ENCODE peak calls at places on chromosomes 4 and X, in six cellular contexts. One of them, this sample, is unnamed.

GRCh38 chrX:38175140-38175539 is 45.5 kb downstream of the SRPX start:
- DNase-seq in neuronal stem cell: peak; percentile 41
- DNase-seq in H1: peak; percentile 7
- DNase-seq in IMR-90: peak; percentile 28
- DNase-seq in mesenchymal stem cell: peak; percentile 28
- DNase-seq in trophoblast cell: peak; percentile 16
- DNase-seq in this sample: peak; percentile 67

GRCh38 chr4:108766058-108766457 is 3.2 kb upstream of the ETNPPL start:
- DNase-seq in neuronal stem cell: no peak
- DNase-seq in H1: no peak
- DNase-seq in IMR-90: no peak
- DNase-seq in mesenchymal stem cell: no peak
- DNase-seq in trophoblast cell: no peak
- DNase-seq in this sample: no peak

GRCh38 chrX:49915352-49916222 is 6.8 kb upstream of the CLCN5 start:
- DNase-seq in neuronal stem cell: peak; percentile 32
- DNase-seq in H1: no peak
- DNase-seq in IMR-90: peak; percentile 62
- DNase-seq in mesenchymal stem cell: peak; percentile 48
- DNase-seq in trophoblast cell: peak; percentile 10
- DNase-seq in this sample: no peak

GRCh38 chr4:151575646-151576045 is 166.7 kb downstream of the FHIP1A start:
- DNase-seq in neuronal stem cell: no peak
- DNase-seq in H1: no peak
- DNase-seq in IMR-90: no peak
- DNase-seq in mesenchymal stem cell: no peak
- DNase-seq in trophoblast cell: no peak
- DNase-seq in this sample: no peak

GRCh38 chr4:70761276-70761816 is 39.6 kb downstream of the RUFY3 start:
- DNase-seq in neuronal stem cell: no peak
- DNase-seq in H1: no peak
- DNase-seq in IMR-90: no peak
- DNase-seq in mesenchymal stem cell: no peak
- DNase-seq in trophoblast cell: no peak
- DNase-seq in this sample: no peak

GRCh38 chrX:37921758-37922157 is 74.4 kb upstream of the DYNLT3 start:
- DNase-seq in neuronal stem cell: no peak
- DNase-seq in H1: no peak
- DNase-seq in IMR-90: peak; percentile 66
- DNase-seq in mesenchymal stem cell: peak; percentile 22
- DNase-seq in trophoblast cell: no peak
- DNase-seq in this sample: no peak

GRCh38 chr4:107183155-107183774 is 147.2 kb upstream of the DKK2 start:
- DNase-seq in neuronal stem cell: peak; percentile 47
- DNase-seq in H1: no peak
- DNase-seq in IMR-90: peak; percentile 58
- DNase-seq in mesenchymal stem cell: peak; percentile 64
- DNase-seq in trophoblast cell: peak; percentile 12
- DNase-seq in this sample: no peak

GRCh38 chr4:39045791-39046221 is 13.6 kb upstream of the TMEM156 start:
- DNase-seq in neuronal stem cell: no peak
- DNase-seq in H1: no peak
- DNase-seq in IMR-90: peak; percentile 21
- DNase-seq in mesenchymal stem cell: peak; percentile 60
- DNase-seq in trophoblast cell: no peak
- DNase-seq in this sample: no peak

GRCh38 chr4:96519291-96519690 is 679.4 kb downstream of the PDHA2 start:
- DNase-seq in neuronal stem cell: no peak
- DNase-seq in H1: no peak
- DNase-seq in IMR-90: no peak
- DNase-seq in mesenchymal stem cell: no peak
- DNase-seq in trophoblast cell: no peak
- DNase-seq in this sample: no peak

GRCh38 chrX:70332600-70332999 is 42.7 kb downstream of the KIF4A start:
- DNase-seq in neuronal stem cell: no peak
- DNase-seq in H1: no peak
- DNase-seq in IMR-90: no peak
- DNase-seq in mesenchymal stem cell: no peak
- DNase-seq in trophoblast cell: no peak
- DNase-seq in this sample: no peak

GRCh38 chrX:119895843-119896326 is at the start of gene AKAP14:
- DNase-seq in neuronal stem cell: no peak
- DNase-seq in H1: no peak
- DNase-seq in IMR-90: peak; percentile 10
- DNase-seq in mesenchymal stem cell: peak; percentile 22
- DNase-seq in trophoblast cell: no peak
- DNase-seq in this sample: peak; percentile 46

GRCh38 chr4:169963998-169964397 is 62.2 kb downstream of the MFAP3L start:
- DNase-seq in neuronal stem cell: no peak
- DNase-seq in H1: no peak
- DNase-seq in IMR-90: no peak
- DNase-seq in mesenchymal stem cell: no peak
- DNase-seq in trophoblast cell: no peak
- DNase-seq in this sample: no peak

GRCh38 chrX:72268601-72269365 is 8.3 kb downstream of the RPS4X start:
- DNase-seq in neuronal stem cell: no peak
- DNase-seq in H1: no peak
- DNase-seq in IMR-90: peak; percentile 92
- DNase-seq in mesenchymal stem cell: peak; percentile 67
- DNase-seq in trophoblast cell: no peak
- DNase-seq in this sample: no peak
- H3K14ac ChIP-seq in neuronal stem cell: no peak overlapping the region
- H3K14ac ChIP-seq in H1: no peak overlapping the region
- H3K14ac ChIP-seq in IMR-90: peak overlapping the region; percentile 58
- H3K14ac ChIP-seq in mesenchymal stem cell: no peak overlapping the region
- H3K14ac ChIP-seq in trophoblast cell: no peak overlapping the region
- H3K14ac ChIP-seq in this sample: no peak overlapping the region

DNA sequence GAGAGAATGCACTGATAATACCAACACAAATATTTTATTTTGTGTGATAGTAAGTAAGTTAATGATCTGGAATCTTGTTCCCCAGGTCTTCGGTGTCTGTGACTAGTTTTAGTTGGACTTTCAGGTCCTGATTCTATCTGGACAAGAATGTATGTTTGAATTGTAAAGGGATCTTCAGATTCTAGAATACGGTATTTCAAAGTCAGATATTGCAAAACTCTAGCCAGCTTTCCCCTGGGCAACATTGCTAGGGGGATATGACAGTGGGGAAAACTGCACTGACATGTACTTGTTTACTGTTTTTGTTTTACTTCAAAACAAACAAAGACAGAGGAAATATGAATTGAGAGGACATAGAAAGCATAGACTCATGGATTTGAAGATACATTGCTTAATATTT is 489.0 kb downstream of the FAM133A start:
- DNase-seq in neuronal stem cell: no peak
- DNase-seq in H1: no peak
- DNase-seq in IMR-90: no peak
- DNase-seq in mesenchymal stem cell: no peak
- DNase-seq in trophoblast cell: peak; percentile 52
- DNase-seq in this sample: no peak
- H3K23ac ChIP-seq in neuronal stem cell: no peak overlapping the region
- H3K23ac ChIP-seq in H1: no peak overlapping the region
- H3K23ac ChIP-seq in IMR-90: no peak overlapping the region
- H3K23ac ChIP-seq in mesenchymal stem cell: no peak overlapping the region
- H3K23ac ChIP-seq in trophoblast cell: no peak overlapping the region
- H3K23ac ChIP-seq in this sample: no peak overlapping the region

DNA sequence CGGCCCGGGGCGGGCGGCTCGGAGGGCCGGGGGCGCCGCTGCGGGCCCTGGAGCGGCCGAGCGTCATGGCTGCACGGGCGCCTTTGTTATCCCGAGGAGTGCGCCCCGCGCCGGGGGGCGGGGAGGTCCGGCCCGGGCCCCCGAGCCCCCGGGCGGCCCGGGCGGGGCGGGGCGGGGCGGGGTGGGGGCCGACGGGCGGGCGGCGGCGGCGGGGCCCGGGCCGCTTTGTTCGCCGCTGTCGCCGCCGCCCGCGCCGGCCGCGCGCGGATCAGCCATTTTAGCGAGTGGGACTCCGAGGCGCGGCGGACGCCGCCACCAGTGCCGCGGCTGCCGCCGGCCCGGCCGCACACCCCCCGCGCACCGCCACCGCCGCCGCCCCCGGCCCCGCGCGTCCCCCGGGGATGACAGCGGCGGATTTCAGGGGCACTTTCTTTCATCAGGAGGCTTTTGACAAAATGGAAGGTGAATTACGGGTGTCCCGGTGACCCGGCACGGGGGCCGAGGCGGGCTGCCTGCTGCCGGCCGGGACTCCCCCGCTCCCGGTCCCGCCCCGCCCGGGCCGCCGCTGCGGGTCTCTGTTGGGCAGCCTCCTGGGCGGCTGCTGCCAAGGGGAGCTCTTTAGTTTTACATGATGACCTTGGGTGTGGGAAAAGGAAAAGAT is 1.2 kb downstream of the HMGB3 start:
- DNase-seq in neuronal stem cell: peak; percentile 14
- DNase-seq in H1: no peak
- DNase-seq in IMR-90: no peak
- DNase-seq in mesenchymal stem cell: no peak
- DNase-seq in trophoblast cell: no peak
- DNase-seq in this sample: no peak
- H3K4ac ChIP-seq in neuronal stem cell: no peak overlapping the region
- H3K4ac ChIP-seq in H1: no peak overlapping the region
- H3K4ac ChIP-seq in IMR-90: no peak overlapping the region
- H3K4ac ChIP-seq in mesenchymal stem cell: no peak overlapping the region
- H3K4ac ChIP-seq in trophoblast cell: no peak overlapping the region
- H3K4ac ChIP-seq in this sample: no peak overlapping the region

DNA sequence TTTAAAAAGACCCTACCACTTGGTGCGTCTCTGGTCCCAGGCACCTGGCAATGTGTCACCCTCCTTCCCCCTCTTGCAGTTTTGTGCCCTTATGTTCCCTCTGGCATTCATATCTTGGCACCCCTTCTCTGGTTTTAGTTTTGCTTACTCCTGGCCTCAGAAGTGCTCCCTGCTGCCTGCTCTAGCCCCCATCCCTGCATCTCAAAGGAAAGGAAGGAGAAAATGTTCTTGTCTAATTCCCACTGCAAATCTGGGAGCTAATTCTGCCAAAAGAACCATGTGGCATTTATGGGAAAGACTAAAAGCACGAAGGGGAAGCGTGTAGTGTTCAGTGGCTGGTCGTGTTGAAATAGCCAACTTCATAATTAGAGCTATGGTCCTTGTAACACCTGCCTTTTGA is 340.1 kb upstream of the RPS6KA3 start:
- DNase-seq in neuronal stem cell: no peak
- DNase-seq in H1: no peak
- DNase-seq in IMR-90: no peak
- DNase-seq in mesenchymal stem cell: no peak
- DNase-seq in trophoblast cell: no peak
- DNase-seq in this sample: no peak
- H3K14ac ChIP-seq in neuronal stem cell: no peak overlapping the region
- H3K14ac ChIP-seq in H1: no peak overlapping the region
- H3K14ac ChIP-seq in IMR-90: no peak overlapping the region
- H3K14ac ChIP-seq in mesenchymal stem cell: no peak overlapping the region
- H3K14ac ChIP-seq in trophoblast cell: no peak overlapping the region
- H3K14ac ChIP-seq in this sample: no peak overlapping the region

GRCh38 chr4:8592366-8593267 is at the start of gene CPZ:
- DNase-seq in neuronal stem cell: peak; percentile 64
- DNase-seq in H1: no peak
- DNase-seq in IMR-90: peak; percentile 50
- DNase-seq in mesenchymal stem cell: peak; percentile 36
- DNase-seq in trophoblast cell: no peak
- DNase-seq in this sample: peak; percentile 82
- H3K23ac ChIP-seq in neuronal stem cell: peak within 1 kb of the TSS; percentile 86
- H3K23ac ChIP-seq in H1: peak within 1 kb of the TSS; percentile 28
- H3K23ac ChIP-seq in IMR-90: no peak within 1 kb of the TSS
- H3K23ac ChIP-seq in mesenchymal stem cell: no peak within 1 kb of the TSS
- H3K23ac ChIP-seq in trophoblast cell: no peak within 1 kb of the TSS
- H3K23ac ChIP-seq in this sample: no peak within 1 kb of the TSS